ENCODE peak calls at places on chromosome 16, in six cellular contexts. One of them, this sample, is unnamed.

GRCh38 chr16:77212736-77213541 is 13.7 kb downstream of the SYCE1L start:
- DNase-seq in mucosa of descending colon: peak; percentile 77
- DNase-seq in amygdala: peak; percentile 7
- DNase-seq in HTR-8/SVneo: no peak
- DNase-seq in kidney glomerular epithelial cell: peak; percentile 40
- DNase-seq in NCI-H345: peak; percentile 48
- DNase-seq in this sample: no peak

GRCh38 chr16:7394936-7395335 is 62.3 kb downstream of the RBFOX1 start:
- DNase-seq in mucosa of descending colon: no peak
- DNase-seq in amygdala: no peak
- DNase-seq in NCI-H345: no peak
- DNase-seq in kidney glomerular epithelial cell: no peak
- DNase-seq in HTR-8/SVneo: no peak
- DNase-seq in this sample: no peak

GRCh38 chr16:9107025-9107970 is 15.9 kb downstream of the HAPSTR1 start:
- DNase-seq in amygdala: no peak
- DNase-seq in HTR-8/SVneo: no peak
- DNase-seq in mucosa of descending colon: no peak
- DNase-seq in NCI-H345: no peak
- DNase-seq in kidney glomerular epithelial cell: no peak
- DNase-seq in this sample: no peak

GRCh38 chr16:2520097-2520783 is at the start of gene AMDHD2:
- DNase-seq in kidney glomerular epithelial cell: peak; percentile 59
- DNase-seq in amygdala: peak; percentile 82
- DNase-seq in mucosa of descending colon: peak; percentile 95
- DNase-seq in HTR-8/SVneo: peak; percentile 96
- DNase-seq in NCI-H345: peak; percentile 87
- DNase-seq in this sample: peak; percentile 61

GRCh38 chr16:85554114-85554790 is 58.9 kb upstream of the GSE1 start:
- DNase-seq in mucosa of descending colon: peak; percentile 81
- DNase-seq in amygdala: peak; percentile 51
- DNase-seq in kidney glomerular epithelial cell: peak; percentile 71
- DNase-seq in HTR-8/SVneo: peak; percentile 79
- DNase-seq in NCI-H345: peak; percentile 49
- DNase-seq in this sample: peak; percentile 77

GRCh38 chr16:69071036-69071435 is 34.4 kb upstream of the HAS3 start:
- DNase-seq in amygdala: no peak
- DNase-seq in kidney glomerular epithelial cell: no peak
- DNase-seq in HTR-8/SVneo: no peak
- DNase-seq in mucosa of descending colon: no peak
- DNase-seq in NCI-H345: no peak
- DNase-seq in this sample: no peak

GRCh38 chr16:63185235-63185780 is 1149.1 kb upstream of the CDH8 start:
- DNase-seq in mucosa of descending colon: no peak
- DNase-seq in amygdala: no peak
- DNase-seq in HTR-8/SVneo: no peak
- DNase-seq in kidney glomerular epithelial cell: no peak
- DNase-seq in NCI-H345: no peak
- DNase-seq in this sample: no peak

GRCh38 chr16:30077656-30078055 is 1.9 kb downstream of the PPP4C start:
- DNase-seq in kidney glomerular epithelial cell: no peak
- DNase-seq in HTR-8/SVneo: no peak
- DNase-seq in amygdala: no peak
- DNase-seq in mucosa of descending colon: no peak
- DNase-seq in NCI-H345: no peak
- DNase-seq in this sample: no peak

GRCh38 chr16:1363501-1364041 is 11.8 kb downstream of the GNPTG start:
- DNase-seq in mucosa of descending colon: peak; percentile 77
- DNase-seq in NCI-H345: peak; percentile 30
- DNase-seq in HTR-8/SVneo: peak; percentile 65
- DNase-seq in kidney glomerular epithelial cell: no peak
- DNase-seq in amygdala: peak; percentile 25
- DNase-seq in this sample: no peak

GRCh38 chr16:57538235-57538711 is 1.9 kb upstream of the CCDC102A start:
- DNase-seq in mucosa of descending colon: no peak
- DNase-seq in HTR-8/SVneo: no peak
- DNase-seq in NCI-H345: no peak
- DNase-seq in kidney glomerular epithelial cell: no peak
- DNase-seq in amygdala: no peak
- DNase-seq in this sample: no peak

GRCh38 chr16:75029854-75030253 is 31.0 kb downstream of the ZNRF1 start:
- DNase-seq in kidney glomerular epithelial cell: peak; percentile 33
- DNase-seq in mucosa of descending colon: no peak
- DNase-seq in amygdala: no peak
- DNase-seq in NCI-H345: no peak
- DNase-seq in HTR-8/SVneo: no peak
- DNase-seq in this sample: no peak

GRCh38 chr16:53456625-53457024 is 22.4 kb downstream of the RBL2 start:
- DNase-seq in HTR-8/SVneo: no peak
- DNase-seq in kidney glomerular epithelial cell: no peak
- DNase-seq in amygdala: no peak
- DNase-seq in mucosa of descending colon: no peak
- DNase-seq in NCI-H345: no peak
- DNase-seq in this sample: no peak

GRCh38 chr16:54479546-54479945 is 193.0 kb upstream of the IRX3 start:
- DNase-seq in kidney glomerular epithelial cell: no peak
- DNase-seq in amygdala: no peak
- DNase-seq in HTR-8/SVneo: no peak
- DNase-seq in mucosa of descending colon: no peak
- DNase-seq in NCI-H345: no peak
- DNase-seq in this sample: no peak

GRCh38 chr16:3235856-3236669 is 1.1 kb upstream of the ZNF200 start:
- DNase-seq in HTR-8/SVneo: no peak
- DNase-seq in mucosa of descending colon: peak; percentile 56
- DNase-seq in NCI-H345: no peak
- DNase-seq in kidney glomerular epithelial cell: no peak
- DNase-seq in amygdala: no peak
- DNase-seq in this sample: no peak

GRCh38 chr16:50695017-50696000 is 1.9 kb downstream of the NOD2 start:
- DNase-seq in mucosa of descending colon: peak; percentile 21
- DNase-seq in amygdala: no peak
- DNase-seq in HTR-8/SVneo: no peak
- DNase-seq in kidney glomerular epithelial cell: no peak
- DNase-seq in NCI-H345: no peak
- DNase-seq in this sample: no peak

GRCh38 chr16:88558457-88559442 is 11.5 kb upstream of the ZC3H18 start:
- DNase-seq in HTR-8/SVneo: peak; percentile 59
- DNase-seq in NCI-H345: peak; percentile 37
- DNase-seq in mucosa of descending colon: peak; percentile 93
- DNase-seq in kidney glomerular epithelial cell: peak; percentile 33
- DNase-seq in amygdala: peak; percentile 20
- DNase-seq in this sample: no peak

GRCh38 chr16:5379948-5380347 is 282.4 kb upstream of the EEF2KMT start:
- DNase-seq in kidney glomerular epithelial cell: no peak
- DNase-seq in mucosa of descending colon: no peak
- DNase-seq in HTR-8/SVneo: no peak
- DNase-seq in NCI-H345: no peak
- DNase-seq in amygdala: no peak
- DNase-seq in this sample: no peak